ENCODE peak calls at places on chromosome 7, in eight cellular contexts. M, S, F, H, V, I, J and G are unnamed samples.

GRCh38 chr7:90246184-90246583 is 1.2 kb downstream of the CFAP69 start:
- DNase-seq in V (no peak), M (no peak), F (no peak), I (no peak), S (peak; percentile 73), J (no peak), H (no peak), G (peak; percentile 71)

GRCh38 chr7:92813390-92814024 is 22.9 kb downstream of the CDK6 start:
- DNase-seq in J (no peak), F (no peak), I (no peak), M (no peak), V (no peak), S (no peak), H (no peak), G (no peak)

GRCh38 chr7:26686448-26686981 is 177.9 kb downstream of the SKAP2 start:
- DNase-seq in I (peak; percentile 31), H (peak; percentile 62), M (no peak), S (peak; percentile 57), J (peak; percentile 8), F (peak; percentile 56), V (peak; percentile 43), G (peak; percentile 62)

GRCh38 chr7:134690614-134691504 is 44.2 kb downstream of the BPGM start:
- DNase-seq in S (no peak), V (no peak), J (no peak), F (no peak), M (no peak), H (no peak), I (no peak), G (peak; percentile 39)

GRCh38 chr7:38195804-38196595 is 18.0 kb downstream of the STARD3NL start:
- DNase-seq in V (no peak), S (no peak), F (no peak), I (no peak), H (no peak), J (no peak), M (no peak), G (peak; percentile 72)

GRCh38 chr7:486216-486743 is 33.4 kb downstream of the PDGFA start:
- DNase-seq in V (no peak), I (no peak), H (no peak), F (no peak), J (no peak), S (peak; percentile 49), M (no peak), G (no peak)

GRCh38 chr7:142357953-142358520 is 100.2 kb upstream of the PRSS58 start:
- DNase-seq in V (no peak), J (peak; percentile 36), H (peak; percentile 77), M (no peak), S (no peak), F (peak; percentile 40), I (no peak), G (peak; percentile 84)

GRCh38 chr7:148264933-148265557 is 325.5 kb upstream of the C7orf33 start:
- DNase-seq in J (peak; percentile 22), H (peak; percentile 70), M (no peak), F (peak; percentile 62), S (no peak), I (no peak), V (no peak), G (peak; percentile 33)

GRCh38 chr7:133861876-133862275 is 265.3 kb upstream of the LRGUK start:
- DNase-seq in J (no peak), M (no peak), I (no peak), H (no peak), F (no peak), V (no peak), S (no peak), G (no peak)

GRCh38 chr7:28957064-28957821 is 887 bp downstream of the TRIL start:
- DNase-seq in I (peak; percentile 36), J (peak; percentile 47), S (peak; percentile 75), H (peak; percentile 36), M (peak; percentile 46), F (peak; percentile 10), V (no peak), G (no peak)

GRCh38 chr7:64463636-64464375 is 99.1 kb downstream of the ZNF680 start:
- DNase-seq in I (peak; percentile 63), V (peak; percentile 40), F (peak; percentile 55), S (peak; percentile 60), M (no peak), J (peak; percentile 47), H (no peak), G (peak; percentile 43)

GRCh38 chr7:87875151-87876039 is 765 bp downstream of the SLC25A40 start:
- DNase-seq in V (peak; percentile 19), H (no peak), S (no peak), M (peak; percentile 55), I (no peak), F (peak; percentile 13), J (no peak), G (no peak)

GRCh38 chr7:1085266-1085665 is 2.6 kb upstream of the GPER1 start:
- DNase-seq in I (no peak), H (no peak), S (no peak), J (no peak), F (no peak), M (no peak), V (no peak), G (no peak)

GRCh38 chr7:22726849-22727792 is at the start of gene IL6:
- DNase-seq in V (peak; percentile 70), J (peak; percentile 85), M (peak; percentile 14), F (peak; percentile 68), I (peak; percentile 83), S (peak; percentile 85), H (peak; percentile 83), G (peak; percentile 99)

GRCh38 chr7:22972207-22972606 is 41.7 kb downstream of the HYCC1 start:
- DNase-seq in I (no peak), V (no peak), S (no peak), J (no peak), H (no peak), F (no peak), M (no peak), G (peak; percentile 29)

GRCh38 chr7:47088329-47089067 is 493.4 kb downstream of the TNS3 start:
- DNase-seq in M (peak; percentile 53), I (peak; percentile 71), J (peak; percentile 65), S (peak; percentile 72), V (peak; percentile 38), F (peak; percentile 28), H (peak; percentile 82), G (peak; percentile 78)

GRCh38 chr7:103752995-103753394 is 236.5 kb downstream of the RELN start:
- DNase-seq in M (no peak), H (peak; percentile 8), F (no peak), S (no peak), I (no peak), V (no peak), J (no peak), G (peak; percentile 8)
- TF ChIP-seq CTCF in M (no peak), H (peak; percentile 40), F (no peak), S (no peak), I (no peak), V (no peak), J (peak; percentile 55), G (no peak)

GRCh38 chr7:151726875-151727578 is 149.9 kb downstream of the PRKAG2 start:
- DNase-seq in V (no peak), M (no peak), H (no peak), J (no peak), S (no peak), F (no peak), I (no peak), G (no peak)

GRCh38 chr7:151727579-151728285 is 149.2 kb downstream of the PRKAG2 start:
- DNase-seq in M (no peak), V (peak; percentile 79), I (peak; percentile 89), H (peak; percentile 89), F (peak; percentile 21), S (peak; percentile 95), J (peak; percentile 88), G (peak; percentile 96)

GRCh38 chr7:151729521-151729921 is 147.4 kb downstream of the PRKAG2 start:
- DNase-seq in V (no peak), I (peak; percentile 19), M (no peak), J (no peak), H (no peak), S (no peak), F (no peak), G (no peak)

GRCh38 chr7:151728286-151728660 is 148.6 kb downstream of the PRKAG2 start:
- DNase-seq in F (no peak), H (no peak), I (no peak), J (no peak), V (no peak), S (no peak), M (no peak), G (no peak)

GRCh38 chr7:151728746-151729145 is 148.2 kb downstream of the PRKAG2 start:
- DNase-seq in J (no peak), S (no peak), F (no peak), H (no peak), M (no peak), I (peak; percentile 19), V (no peak), G (no peak)
- TF ChIP-seq CTCF in J (no peak), S (no peak), F (no peak), H (no peak), M (no peak), I (no peak), V (no peak), G (no peak)

DNA sequence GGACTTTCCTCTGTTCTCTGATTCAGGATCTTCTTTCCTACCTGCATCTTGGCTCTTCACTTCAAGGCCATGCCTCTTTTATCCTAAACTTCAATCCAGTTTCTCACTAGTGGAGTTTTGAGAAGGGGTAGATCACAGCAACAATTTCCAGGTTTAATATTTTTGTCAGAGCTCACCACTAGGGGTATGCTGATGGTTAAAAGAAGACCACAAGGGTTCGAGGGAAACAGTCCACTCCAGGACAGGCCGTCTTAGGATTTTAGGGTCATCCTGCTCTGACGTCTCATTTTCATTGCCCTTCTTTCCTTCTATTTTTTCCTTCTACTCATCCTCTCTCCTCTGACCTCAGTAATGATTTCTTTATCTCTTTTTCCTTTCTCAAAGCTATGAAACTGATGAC is 11.3 kb downstream of the STAG3 start:
- DNase-seq in V (no peak), F (no peak), H (no peak), M (no peak), S (no peak), J (no peak), I (no peak), G (no peak)
- TF ChIP-seq CTCF in V (no peak), F (no peak), H (no peak), M (peak; percentile 29), S (no peak), J (peak; percentile 25), I (no peak), G (no peak)

DNA sequence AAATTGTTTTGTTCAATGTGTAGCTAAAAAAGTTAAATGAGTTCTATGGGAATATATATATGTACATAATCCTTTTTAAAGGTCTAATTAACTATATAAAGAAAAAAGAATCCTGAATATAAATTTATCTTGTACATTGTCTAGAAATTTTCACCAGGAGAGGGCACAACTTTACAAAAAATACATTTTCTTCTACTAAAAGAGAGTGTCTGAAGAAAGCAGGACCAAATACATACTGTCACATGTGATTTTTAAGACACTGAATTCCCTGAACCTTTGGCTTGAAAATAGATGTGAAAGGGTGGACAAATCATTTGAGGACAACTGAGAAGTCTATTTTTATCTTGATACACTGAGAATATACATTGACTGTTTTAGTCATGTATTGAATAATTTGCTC is 204.3 kb downstream of the DGKB start:
- DNase-seq in I (no peak), V (no peak), M (no peak), J (no peak), S (no peak), F (no peak), H (no peak), G (peak; percentile 27)
- TF ChIP-seq CTCF in I (no peak), V (no peak), M (peak; percentile 37), J (no peak), S (no peak), F (no peak), H (peak; percentile 36), G (no peak)